ENCODE peak calls at places on chromosomes 13 and 19, in eight cellular contexts. C is dorsolateral prefrontal cortex, N is fibroblast of villous mesenchyme, T is AG10803, B is GM12865, X is adrenal gland, L is mucosa of descending colon, S is cardiac fibroblast. D is an unnamed sample.

GRCh38 chr13:107091386-107091785 is 523.4 kb upstream of the ARGLU1 start:
- DNase-seq in C (no peak), N (peak; percentile 10), T (peak; percentile 23), B (no peak), X (no peak), L (no peak), S (no peak), D (no peak)

GRCh38 chr13:107289540-107289939 is 721.6 kb upstream of the ARGLU1 start:
- DNase-seq in C (no peak), N (no peak), T (peak; percentile 31), B (no peak), X (no peak), L (no peak), S (no peak), D (peak; percentile 55)

GRCh38 chr13:30338331-30338851 is 31.0 kb upstream of the KATNAL1 start:
- DNase-seq in C (no peak), N (no peak), T (peak; percentile 37), B (no peak), X (peak; percentile 83), L (no peak), S (no peak), D (peak; percentile 42)

GRCh38 chr13:85508683-85509329 is 290.4 kb downstream of the SLITRK6 start:
- DNase-seq in C (no peak), N (no peak), T (no peak), B (no peak), X (no peak), L (no peak), S (no peak), D (peak; percentile 11)

GRCh38 chr13:103036268-103036667 is 29.9 kb downstream of the SLC10A2 start:
- DNase-seq in C (no peak), N (no peak), T (no peak), B (no peak), X (no peak), L (no peak), S (no peak), D (no peak)

GRCh38 chr19:13267131-13267530 is 116.9 kb downstream of the IER2 start:
- DNase-seq in C (no peak), N (no peak), T (no peak), B (no peak), X (no peak), L (no peak), S (no peak), D (no peak)

GRCh38 chr19:17606786-17607185 is 51.3 kb downstream of the COLGALT1 start:
- DNase-seq in C (no peak), N (no peak), T (no peak), B (no peak), X (no peak), L (no peak), S (no peak), D (no peak)

GRCh38 chr13:20074956-20075355 is 85.9 kb downstream of the GJA3 start:
- DNase-seq in C (no peak), N (peak; percentile 85), T (no peak), B (no peak), X (no peak), L (no peak), S (no peak), D (no peak)

GRCh38 chr19:18379803-18380747 is 5.9 kb upstream of the GDF15 start:
- DNase-seq in C (no peak), N (peak; percentile 83), T (peak; percentile 94), B (no peak), X (peak; percentile 96), L (peak; percentile 93), S (peak; percentile 94), D (peak; percentile 98)

GRCh38 chr13:73338389-73338788 is 279.6 kb downstream of the KLF5 start:
- DNase-seq in C (no peak), N (peak; percentile 8), T (no peak), B (no peak), X (no peak), L (no peak), S (peak; percentile 81), D (peak; percentile 17)

GRCh38 chr19:46366620-46367277 is 19.9 kb downstream of the PPP5C start:
- DNase-seq in C (peak; percentile 33), N (no peak), T (no peak), B (no peak), X (peak; percentile 1), L (no peak), S (no peak), D (no peak)

GRCh38 chr13:44155422-44156293 is 218.0 kb upstream of the SERP2 start:
- DNase-seq in C (peak; percentile 68), N (peak; percentile 84), T (peak; percentile 54), B (no peak), X (peak; percentile 63), L (peak; percentile 55), S (peak; percentile 35), D (peak; percentile 51)

GRCh38 chr19:58529405-58529804 is 9.8 kb upstream of the ZBTB45 start:
- DNase-seq in C (no peak), N (no peak), T (no peak), B (no peak), X (no peak), L (no peak), S (no peak), D (no peak)

GRCh38 chr19:16584825-16585801 is 12.9 kb upstream of the SLC35E1 start:
- DNase-seq in C (no peak), N (no peak), T (no peak), B (peak; percentile 50), X (no peak), L (peak; percentile 57), S (no peak), D (no peak)

GRCh38 chr19:3276341-3276799 is 51.9 kb downstream of the CELF5 start:
- DNase-seq in C (no peak), N (no peak), T (no peak), B (peak; percentile 43), X (no peak), L (peak; percentile 83), S (no peak), D (no peak)

GRCh38 chr13:79522583-79522982 is 41.6 kb downstream of the NDFIP2 start:
- DNase-seq in C (no peak), N (peak; percentile 33), T (peak; percentile 51), B (peak; percentile 84), X (no peak), L (no peak), S (peak; percentile 77), D (peak; percentile 47)

GRCh38 chr19:7606289-7606688 is 10.6 kb downstream of the CAMSAP3 start:
- DNase-seq in C (no peak), N (no peak), T (no peak), B (no peak), X (no peak), L (no peak), S (no peak), D (no peak)

GRCh38 chr13:22496803-22497508 is 683.8 kb upstream of the SGCG start:
- DNase-seq in C (no peak), N (no peak), T (no peak), B (no peak), X (peak; percentile 62), L (no peak), S (no peak), D (no peak)
- H3K4me3 ChIP-seq in C (no peak overlapping the region), N (no peak overlapping the region), T (no peak overlapping the region), B (no peak overlapping the region), X (no peak overlapping the region), L (no peak overlapping the region), S (no peak overlapping the region), D (no peak overlapping the region)

DNA sequence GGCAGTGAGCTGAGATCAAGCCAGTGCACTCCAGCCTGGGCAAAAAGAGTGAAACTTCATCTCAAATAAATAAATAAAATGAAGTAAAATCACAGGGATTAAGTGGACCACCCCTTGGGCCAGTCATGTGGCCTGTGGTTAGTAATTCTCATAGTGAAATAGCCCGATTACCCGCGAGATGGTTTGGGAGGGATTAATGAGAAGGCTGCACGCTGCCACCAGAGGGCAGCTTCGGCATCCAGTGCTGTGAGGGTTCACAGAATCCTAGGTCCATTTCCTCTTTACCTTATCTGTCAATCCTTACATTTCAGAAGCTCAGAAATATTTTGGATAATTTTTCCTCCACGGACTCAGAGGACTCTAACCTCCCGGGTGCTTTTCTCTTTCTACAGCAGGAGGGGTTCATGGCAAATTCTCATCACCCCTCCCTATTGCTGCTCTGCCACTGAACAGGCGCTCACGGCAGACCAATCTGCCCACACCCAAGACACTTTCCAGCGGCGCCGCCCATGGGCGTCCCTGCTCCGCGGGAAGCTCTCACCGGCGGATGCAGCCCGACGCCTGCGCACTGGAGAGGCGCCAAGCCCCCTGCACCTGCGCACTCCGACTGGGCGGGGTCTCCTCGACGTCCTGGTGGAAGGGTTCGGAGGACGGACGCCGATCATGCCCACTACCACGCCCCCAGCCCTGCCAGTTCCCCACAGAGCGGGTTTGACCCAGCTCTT is 11.0 kb downstream of the ZNF835 start:
- DNase-seq in C (peak; percentile 44), N (no peak), T (no peak), B (no peak), X (peak; percentile 57), L (no peak), S (peak; percentile 4), D (no peak)
- TF ChIP-seq CTCF in C (peak; percentile 60), N (no peak), T (no peak), B (no peak), X (peak; percentile 40), L (no peak), S (peak; percentile 12), D (no peak)

DNA sequence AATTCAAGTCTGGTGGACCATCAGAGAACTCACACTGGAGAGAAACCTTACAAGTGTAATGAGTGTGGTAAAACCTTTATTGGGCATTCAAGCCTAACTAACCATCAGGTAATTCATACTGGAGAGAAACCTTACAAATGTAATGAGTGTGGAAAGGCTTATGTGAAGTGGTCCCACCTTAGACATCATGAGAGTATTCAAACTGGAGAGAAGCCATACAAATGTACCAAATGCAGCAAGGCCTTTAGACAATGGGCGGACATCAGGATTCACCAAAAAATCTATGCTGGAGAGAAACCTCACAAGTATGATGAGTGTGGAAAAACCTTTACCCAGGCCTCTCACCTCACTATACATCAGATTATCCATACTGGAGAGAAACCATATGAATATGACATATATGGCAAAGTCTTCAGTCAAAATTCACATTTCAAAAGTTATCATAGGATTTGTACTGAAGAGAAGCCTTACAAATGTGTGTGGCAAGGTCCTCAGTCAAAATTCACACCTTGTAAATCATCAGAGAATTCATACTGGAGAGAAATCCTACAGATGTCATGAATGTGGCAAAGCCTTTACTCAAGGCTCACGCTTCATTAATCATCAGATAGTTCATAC is 19.7 kb upstream of the ZNF665 start:
- DNase-seq in C (no peak), N (no peak), T (no peak), B (no peak), X (no peak), L (no peak), S (no peak), D (no peak)
- H3K4me3 ChIP-seq in C (no peak overlapping the region), N (no peak overlapping the region), T (no peak overlapping the region), B (no peak overlapping the region), X (no peak overlapping the region), L (no peak overlapping the region), S (no peak overlapping the region), D (no peak overlapping the region)

DNA sequence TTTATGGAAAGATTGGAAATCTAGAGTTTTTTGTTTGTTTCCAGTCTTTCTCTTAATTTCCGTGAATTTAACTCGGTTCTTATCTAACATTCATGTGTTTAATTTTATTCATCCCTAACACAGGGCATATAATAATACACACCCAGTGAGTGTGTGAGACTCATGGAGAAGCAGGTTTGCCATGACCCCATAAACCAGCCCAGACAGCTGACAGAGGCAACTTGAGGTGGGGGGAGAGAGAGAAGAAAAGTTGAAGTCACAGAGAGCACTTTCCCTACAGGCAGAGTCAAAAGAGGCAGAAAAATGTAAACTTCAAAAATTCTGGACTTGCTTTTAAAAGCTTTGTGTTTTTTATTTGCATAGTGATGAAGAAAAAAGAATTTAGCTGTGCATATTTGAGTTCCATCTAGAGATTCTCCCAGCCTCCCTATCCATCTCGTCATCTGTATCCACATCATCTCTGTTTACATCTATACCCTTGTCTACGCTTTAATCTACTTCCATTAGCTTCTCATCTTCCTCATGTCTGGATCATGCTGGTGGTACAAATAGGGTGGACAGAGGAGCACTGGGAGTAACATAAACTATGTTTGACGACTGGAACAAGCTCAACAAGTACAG is 60.2 kb downstream of the THSD1 start:
- DNase-seq in C (no peak), N (peak; percentile 33), T (no peak), B (no peak), X (no peak), L (no peak), S (no peak), D (no peak)
- TF ChIP-seq CTCF in C (no peak), N (no peak), T (no peak), B (no peak), X (no peak), L (no peak), S (no peak), D (no peak)